ENCODE peak calls at places on chromosomes 1 and 21, in eight cellular contexts. L is astrocyte of the spinal cord, Q is lower lobe of right lung, M is heart left ventricle, A is heart right ventricle, H is GM13977, U is PC-3, S is cardiac muscle cell. G is an unnamed sample.

GRCh38 chr1:117780981-117781475 is 148.4 kb downstream of the GDAP2 start:
- DNase-seq in A (no peak), S (no peak), M (no peak), Q (no peak), L (no peak), U (no peak), H (no peak), G (no peak)

GRCh38 chr1:235239821-235240220 is 78.8 kb upstream of the RBM34 start:
- DNase-seq in S (no peak), L (no peak), U (no peak), Q (no peak), M (no peak), H (no peak), A (no peak), G (no peak)

GRCh38 chr1:230499496-230499895 is 73.4 kb upstream of the PGBD5 start:
- DNase-seq in S (no peak), A (no peak), U (no peak), Q (no peak), H (no peak), M (no peak), L (no peak), G (no peak)

GRCh38 chr1:172537366-172537765 is 4.4 kb downstream of the SUCO start:
- DNase-seq in A (no peak), H (no peak), U (peak; percentile 85), L (peak; percentile 32), S (no peak), M (no peak), Q (no peak), G (no peak)

GRCh38 chr1:155919801-155920200 is 8.7 kb upstream of the RIT1 start:
- DNase-seq in Q (no peak), S (no peak), A (no peak), M (no peak), H (no peak), U (no peak), L (no peak), G (no peak)

GRCh38 chr1:67791686-67792475 is 41.4 kb downstream of the GNG12 start:
- DNase-seq in U (peak; percentile 86), H (no peak), M (no peak), A (no peak), Q (no peak), S (no peak), L (peak; percentile 88), G (no peak)

GRCh38 chr1:38564946-38565570 is 294.5 kb downstream of the RRAGC start:
- DNase-seq in A (no peak), M (no peak), U (no peak), L (no peak), S (no peak), H (no peak), Q (no peak), G (no peak)

GRCh38 chr1:182299728-182300581 is 91.6 kb downstream of the GLUL start:
- DNase-seq in H (no peak), A (peak; percentile 48), Q (peak; percentile 61), U (no peak), S (no peak), L (peak; percentile 9), M (peak; percentile 48), G (no peak)

GRCh38 chr1:23741609-23742008 is 1.7 kb upstream of the ELOA start:
- DNase-seq in Q (no peak), L (no peak), M (no peak), A (no peak), S (no peak), U (no peak), H (no peak), G (no peak)

GRCh38 chr1:65079941-65080340 is 68.1 kb upstream of the AK4 start:
- DNase-seq in H (no peak), Q (no peak), U (peak; percentile 26), M (no peak), A (no peak), S (no peak), L (peak; percentile 41), G (no peak)

GRCh38 chr1:181057079-181057478 is 23.3 kb downstream of the MR1 start:
- DNase-seq in H (no peak), M (no peak), A (no peak), Q (no peak), U (no peak), L (no peak), S (no peak), G (no peak)

GRCh38 chr1:156801409-156802121 is 15.1 kb downstream of the SH2D2A start:
- DNase-seq in S (peak; percentile 59), A (no peak), H (no peak), Q (no peak), U (no peak), M (no peak), L (peak; percentile 86), G (no peak)

GRCh38 chr1:201020647-201021332 is 2.7 kb downstream of the KIF21B start:
- DNase-seq in S (no peak), Q (no peak), M (no peak), H (no peak), A (no peak), L (no peak), U (peak; percentile 47), G (no peak)

GRCh38 chr1:167141963-167142362 is 48.1 kb downstream of the STYXL2 start:
- DNase-seq in S (no peak), M (no peak), H (no peak), U (no peak), L (no peak), Q (no peak), A (no peak), G (no peak)

GRCh38 chr21:31084689-31085088 is 46.4 kb upstream of the KRTAP19-8 start:
- DNase-seq in L (no peak), M (no peak), S (no peak), U (no peak), A (no peak), H (no peak), Q (no peak), G (no peak)

GRCh38 chr21:31092867-31093266 is 54.6 kb upstream of the KRTAP19-8 start:
- DNase-seq in Q (no peak), S (no peak), A (no peak), M (no peak), L (no peak), U (no peak), H (no peak), G (no peak)

GRCh38 chr21:31088196-31088751 is 50.0 kb upstream of the KRTAP19-8 start:
- DNase-seq in L (no peak), H (no peak), U (no peak), M (no peak), A (no peak), Q (no peak), S (no peak), G (no peak)
- TF ChIP-seq CTCF in L (no peak), H (no peak), U (no peak), M (no peak), A (no peak), Q (no peak), S (no peak), G (no peak)

DNA sequence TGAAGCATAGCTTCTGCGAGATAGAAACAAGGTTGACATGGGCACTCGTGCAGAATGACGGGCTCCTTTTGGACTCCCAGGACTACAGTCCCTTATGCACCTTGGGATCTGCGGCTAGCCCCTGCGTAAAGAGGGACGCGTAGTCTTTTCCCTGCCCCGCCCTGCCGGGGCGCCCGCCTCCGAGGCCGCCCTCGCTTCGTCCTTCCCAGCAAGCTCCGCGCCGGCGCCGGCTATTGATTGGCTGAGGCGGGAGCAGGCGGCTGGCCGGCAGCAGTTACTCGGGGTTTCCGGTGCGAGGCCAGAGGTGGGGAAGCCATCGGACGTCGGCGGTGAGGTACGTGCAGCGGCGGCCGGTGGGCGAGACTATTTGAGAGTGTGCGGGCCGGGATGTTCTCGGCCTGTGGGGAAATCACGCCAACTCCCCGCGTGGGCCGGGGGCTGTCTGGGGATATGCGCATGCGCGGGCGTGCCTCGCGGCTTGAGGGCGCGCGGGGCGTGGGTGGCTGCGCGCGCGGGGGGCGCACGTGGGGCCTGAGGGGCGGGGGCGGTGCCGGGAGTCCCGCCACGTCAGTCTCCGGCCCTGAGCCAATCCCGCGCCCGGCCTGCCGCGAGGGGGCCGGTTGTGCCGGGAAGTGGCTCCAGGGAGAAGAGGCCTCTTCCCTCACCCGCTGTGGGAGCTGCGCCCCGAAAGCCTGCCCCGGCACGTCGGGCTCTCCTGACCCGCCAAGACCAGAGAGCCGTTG is at the start of gene TXLNA:
- DNase-seq in M (peak; percentile 96), A (peak; percentile 94), H (peak; percentile 98), Q (peak; percentile 97), U (peak; percentile 91), S (peak; percentile 94), L (peak; percentile 94), G (peak; percentile 98)
- TF ChIP-seq CTCF in M (peak; percentile 7), A (no peak), H (no peak), Q (peak; percentile 15), U (no peak), S (peak; percentile 3), L (no peak), G (no peak)

GRCh38 chr1:40662864-40663263 is 2.6 kb downstream of the RIMS3 start:
- DNase-seq in H (no peak), L (peak; percentile 9), Q (no peak), S (no peak), U (peak; percentile 37), A (no peak), M (no peak), G (peak; percentile 13)

GRCh38 chr1:40663324-40664166 is 1.9 kb downstream of the RIMS3 start:
- DNase-seq in A (no peak), L (no peak), S (no peak), U (no peak), M (no peak), Q (no peak), H (no peak), G (no peak)

GRCh38 chr1:40664791-40665190 is 691 bp downstream of the RIMS3 start:
- DNase-seq in Q (no peak), A (no peak), M (no peak), L (no peak), H (no peak), U (no peak), S (no peak), G (no peak)

GRCh38 chr1:40664167-40664537 is 1.3 kb downstream of the RIMS3 start:
- DNase-seq in S (no peak), H (no peak), A (no peak), L (no peak), U (no peak), M (no peak), Q (no peak), G (no peak)

GRCh38 chr1:40665335-40666171 is at the start of gene RIMS3:
- DNase-seq in M (peak; percentile 76), A (peak; percentile 62), S (peak; percentile 88), U (peak; percentile 63), Q (peak; percentile 84), L (peak; percentile 28), H (peak; percentile 98), G (peak; percentile 98)
- TF ChIP-seq CTCF in M (no peak), A (no peak), S (no peak), U (peak; percentile 55), Q (peak; percentile 11), L (no peak), H (peak; percentile 59), G (no peak)

DNA sequence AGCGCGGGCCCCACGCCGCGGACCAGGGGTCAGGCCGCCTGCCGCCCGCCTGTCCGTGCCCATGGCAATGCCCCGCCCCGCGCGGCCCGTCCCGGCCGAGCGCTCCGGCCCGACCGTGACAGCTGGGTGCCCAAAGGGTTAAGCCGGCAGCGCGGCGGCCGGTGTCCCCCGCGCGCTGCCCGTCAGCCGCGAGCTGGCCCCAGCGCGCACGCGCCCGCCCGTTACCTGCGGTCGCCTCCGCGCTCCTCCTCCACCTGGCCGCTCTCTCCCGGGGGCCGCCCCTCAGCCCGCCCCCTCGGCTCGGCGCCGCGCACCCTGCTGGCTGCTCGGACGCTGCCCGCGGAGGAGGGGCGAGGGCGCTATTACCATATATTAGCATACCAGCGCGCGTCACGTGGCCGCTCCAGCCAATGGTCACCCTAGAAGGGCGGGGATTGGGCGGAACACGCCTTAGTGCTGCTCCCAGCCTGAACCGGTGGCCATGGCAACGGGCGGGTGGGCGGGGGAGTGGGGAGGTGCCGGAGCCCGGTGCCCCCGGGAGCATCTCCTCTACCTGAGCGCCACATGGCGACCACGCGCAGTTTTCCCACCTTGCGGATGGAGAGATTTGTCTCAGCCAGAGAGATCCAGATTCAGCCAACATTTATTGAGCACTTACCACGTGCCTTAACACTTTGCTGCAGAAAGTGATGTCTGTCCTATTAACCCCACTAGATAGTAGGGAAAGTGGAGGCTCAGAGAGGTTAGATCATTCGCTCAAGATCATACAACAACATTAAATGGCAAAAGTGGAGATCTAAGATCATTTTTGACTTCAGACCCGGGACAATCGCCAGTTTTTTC is at the start of gene PHC2:
- DNase-seq in A (peak; percentile 98), L (peak; percentile 97), H (peak; percentile 97), M (peak; percentile 98), Q (peak; percentile 99), S (peak; percentile 99), U (peak; percentile 98), G (peak; percentile 95)
- TF ChIP-seq CTCF in A (peak; percentile 42), L (no peak), H (no peak), M (peak; percentile 37), Q (peak; percentile 37), S (peak; percentile 20), U (peak; percentile 23), G (no peak)

G was measured in GM20000.